ENCODE peak calls at places on chromosomes 5 and 9, in four cellular contexts. One of them, this sample, is unnamed.
A peak's percentile ranks its signal among the peaks of the same experiment; 100 is the strongest.

GRCh38 chr9:128920381-128921058 is at the start of gene PHYHD1:
- DNase-seq in K562: no peak
- DNase-seq in glomerular endothelial cell: no peak
- DNase-seq in AG09319: no peak
- DNase-seq in this sample: no peak

GRCh38 chr5:7926296-7926695 is 57.3 kb downstream of the MTRR start:
- DNase-seq in K562: no peak
- DNase-seq in glomerular endothelial cell: no peak
- DNase-seq in AG09319: peak; percentile 20
- DNase-seq in this sample: no peak

GRCh38 chr5:57696005-57696755 is 213.6 kb upstream of the ACTBL2 start:
- DNase-seq in K562: no peak
- DNase-seq in glomerular endothelial cell: no peak
- DNase-seq in AG09319: no peak
- DNase-seq in this sample: no peak

GRCh38 chr9:105150991-105151685 is 93.3 kb upstream of the SLC44A1 start:
- DNase-seq in K562: no peak
- DNase-seq in glomerular endothelial cell: no peak
- DNase-seq in AG09319: no peak
- DNase-seq in this sample: no peak

GRCh38 chr5:155046591-155046990 is 33.0 kb downstream of the KIF4B start:
- DNase-seq in K562: no peak
- DNase-seq in glomerular endothelial cell: no peak
- DNase-seq in AG09319: no peak
- DNase-seq in this sample: no peak

GRCh38 chr5:134637106-134637721 is 4.6 kb upstream of the SAR1B start:
- DNase-seq in K562: no peak
- DNase-seq in glomerular endothelial cell: no peak
- DNase-seq in AG09319: no peak
- DNase-seq in this sample: no peak

GRCh38 chr5:150514708-150515211 is 6.8 kb downstream of the NDST1 start:
- DNase-seq in K562: no peak
- DNase-seq in glomerular endothelial cell: peak; percentile 77
- DNase-seq in AG09319: no peak
- DNase-seq in this sample: peak; percentile 83

GRCh38 chr5:115024922-115025321 is 144.8 kb downstream of the TRIM36 start:
- DNase-seq in K562: no peak
- DNase-seq in glomerular endothelial cell: no peak
- DNase-seq in AG09319: no peak
- DNase-seq in this sample: no peak

GRCh38 chr9:98168952-98169488 is 23.4 kb downstream of the CORO2A start:
- DNase-seq in K562: peak; percentile 89
- DNase-seq in glomerular endothelial cell: no peak
- DNase-seq in AG09319: no peak
- DNase-seq in this sample: no peak

GRCh38 chr5:53386341-53386740 is 94.1 kb upstream of the FST start:
- DNase-seq in K562: no peak
- DNase-seq in glomerular endothelial cell: no peak
- DNase-seq in AG09319: no peak
- DNase-seq in this sample: no peak

GRCh38 chr5:94777163-94777885 is 158.9 kb downstream of the SLF1 start:
- DNase-seq in K562: no peak
- DNase-seq in glomerular endothelial cell: no peak
- DNase-seq in AG09319: no peak
- DNase-seq in this sample: no peak

GRCh38 chr5:79962580-79963222 is 28.4 kb downstream of the MTX3 start:
- DNase-seq in K562: no peak
- DNase-seq in glomerular endothelial cell: no peak
- DNase-seq in AG09319: no peak
- DNase-seq in this sample: no peak

GRCh38 chr9:127578952-127579853 is 32.9 kb upstream of the STXBP1 start:
- DNase-seq in K562: no peak
- DNase-seq in glomerular endothelial cell: no peak
- DNase-seq in AG09319: peak; percentile 94
- DNase-seq in this sample: peak; percentile 89

GRCh38 chr9:92716557-92716956 is 46.6 kb upstream of the IPPK start:
- DNase-seq in K562: peak; percentile 76
- DNase-seq in glomerular endothelial cell: no peak
- DNase-seq in AG09319: no peak
- DNase-seq in this sample: no peak

GRCh38 chr9:127838375-127839078 is 15.9 kb downstream of the ENG start:
- DNase-seq in K562: no peak
- DNase-seq in glomerular endothelial cell: peak; percentile 77
- DNase-seq in AG09319: peak; percentile 86
- DNase-seq in this sample: peak; percentile 97

GRCh38 chr9:10127867-10128266 is 484.9 kb downstream of the PTPRD start:
- DNase-seq in K562: no peak
- DNase-seq in glomerular endothelial cell: no peak
- DNase-seq in AG09319: no peak
- DNase-seq in this sample: no peak

GRCh38 chr5:131630963-131631350 is 4.1 kb downstream of the RAPGEF6 start:
- DNase-seq in K562: no peak
- DNase-seq in glomerular endothelial cell: no peak
- DNase-seq in AG09319: no peak
- DNase-seq in this sample: no peak

GRCh38 chr5:33305530-33305929 is 135.2 kb upstream of the TARS1 start:
- DNase-seq in K562: no peak
- DNase-seq in glomerular endothelial cell: no peak
- DNase-seq in AG09319: no peak
- DNase-seq in this sample: no peak

GRCh38 chr5:142904421-142904820 is 134.2 kb downstream of the ARHGAP26 start:
- DNase-seq in K562: no peak
- DNase-seq in glomerular endothelial cell: no peak
- DNase-seq in AG09319: no peak
- DNase-seq in this sample: no peak

This sample was measured in pulmonary artery endothelial cell.